ENCODE peak calls at places on chromosomes 6 and 20, in six cellular contexts. One of them, this sample, is unnamed.

GRCh38 chr6:24193364-24193763 is 67.3 kb downstream of the NRSN1 start:
- DNase-seq in endodermal cell: no peak
- DNase-seq in ascending aorta: no peak
- DNase-seq in CD4-positive, CD25-positive, alpha-beta regulatory T cell: no peak
- DNase-seq in A673: no peak
- DNase-seq in AG08395: no peak
- DNase-seq in this sample: no peak

GRCh38 chr20:64109390-64109747 is 2.0 kb upstream of the NPBWR2 start:
- DNase-seq in ascending aorta: no peak
- DNase-seq in A673: no peak
- DNase-seq in AG08395: no peak
- DNase-seq in endodermal cell: no peak
- DNase-seq in CD4-positive, CD25-positive, alpha-beta regulatory T cell: no peak
- DNase-seq in this sample: no peak

GRCh38 chr20:14918981-14919380 is 581.6 kb upstream of the FLRT3 start:
- DNase-seq in CD4-positive, CD25-positive, alpha-beta regulatory T cell: no peak
- DNase-seq in endodermal cell: no peak
- DNase-seq in ascending aorta: no peak
- DNase-seq in A673: no peak
- DNase-seq in AG08395: no peak
- DNase-seq in this sample: no peak

GRCh38 chr20:31566658-31567379 is 38.3 kb upstream of the ID1 start:
- DNase-seq in endodermal cell: peak
- DNase-seq in A673: no peak
- DNase-seq in ascending aorta: no peak
- DNase-seq in CD4-positive, CD25-positive, alpha-beta regulatory T cell: no peak
- DNase-seq in AG08395: no peak
- DNase-seq in this sample: no peak

GRCh38 chr6:42117843-42118161 is 24.6 kb downstream of the C6orf132 start:
- DNase-seq in ascending aorta: no peak
- DNase-seq in A673: no peak
- DNase-seq in AG08395: no peak
- DNase-seq in CD4-positive, CD25-positive, alpha-beta regulatory T cell: no peak
- DNase-seq in endodermal cell: no peak
- DNase-seq in this sample: no peak

GRCh38 chr20:35145141-35145564 is 2.0 kb downstream of the EDEM2 start:
- DNase-seq in A673: peak
- DNase-seq in ascending aorta: no peak
- DNase-seq in AG08395: peak
- DNase-seq in endodermal cell: peak
- DNase-seq in CD4-positive, CD25-positive, alpha-beta regulatory T cell: no peak
- DNase-seq in this sample: peak

GRCh38 chr6:137571854-137572253 is 77.7 kb upstream of the OLIG3 start:
- DNase-seq in endodermal cell: peak
- DNase-seq in A673: peak
- DNase-seq in ascending aorta: no peak
- DNase-seq in CD4-positive, CD25-positive, alpha-beta regulatory T cell: peak
- DNase-seq in AG08395: no peak
- DNase-seq in this sample: no peak

GRCh38 chr20:48823960-48824497 is 3.8 kb downstream of the PREX1 start:
- DNase-seq in ascending aorta: peak
- DNase-seq in A673: no peak
- DNase-seq in CD4-positive, CD25-positive, alpha-beta regulatory T cell: peak
- DNase-seq in AG08395: peak
- DNase-seq in endodermal cell: no peak
- DNase-seq in this sample: no peak

GRCh38 chr6:113442040-113442439 is 415.1 kb upstream of the MARCKS start:
- DNase-seq in CD4-positive, CD25-positive, alpha-beta regulatory T cell: no peak
- DNase-seq in AG08395: no peak
- DNase-seq in ascending aorta: no peak
- DNase-seq in A673: no peak
- DNase-seq in endodermal cell: no peak
- DNase-seq in this sample: no peak

GRCh38 chr20:31803552-31804291 is 15.4 kb upstream of the MYLK2 start:
- DNase-seq in ascending aorta: no peak
- DNase-seq in AG08395: no peak
- DNase-seq in CD4-positive, CD25-positive, alpha-beta regulatory T cell: no peak
- DNase-seq in endodermal cell: no peak
- DNase-seq in A673: no peak
- DNase-seq in this sample: no peak

GRCh38 chr20:44552950-44553908 is 29.1 kb upstream of the PKIG start:
- DNase-seq in ascending aorta: no peak
- DNase-seq in endodermal cell: no peak
- DNase-seq in AG08395: peak
- DNase-seq in A673: peak
- DNase-seq in CD4-positive, CD25-positive, alpha-beta regulatory T cell: no peak
- DNase-seq in this sample: no peak

GRCh38 chr20:8933391-8933807 is 135.5 kb upstream of the PLCB4 start:
- DNase-seq in CD4-positive, CD25-positive, alpha-beta regulatory T cell: no peak
- DNase-seq in endodermal cell: peak
- DNase-seq in A673: peak
- DNase-seq in ascending aorta: no peak
- DNase-seq in AG08395: peak
- DNase-seq in this sample: no peak

This sample was measured in cerebellar nuclear complex.